ENCODE peak calls at places on chromosomes 12 and 14, in nine cellular contexts. V, R, N, B, Z, H, F, J and G are unnamed samples.

GRCh38 chr12:67720383-67720856 is 71.9 kb downstream of the DYRK2 start:
- DNase-seq in V (peak), R (no peak), N (no peak), B (no peak), Z (no peak), H (no peak), F (no peak), J (no peak), G (no peak)

GRCh38 chr14:95597784-95598204 is 62.9 kb downstream of the GLRX5 start:
- DNase-seq in V (peak), R (peak), N (peak), B (no peak), Z (no peak), H (no peak), F (no peak), J (peak), G (peak)

GRCh38 chr12:27009926-27010325 is 4.3 kb downstream of the TM7SF3 start:
- DNase-seq in V (no peak), R (no peak), N (no peak), B (no peak), Z (peak), H (peak), F (no peak), J (no peak), G (no peak)

GRCh38 chr12:1481919-1482318 is 112.5 kb downstream of the FBXL14 start:
- DNase-seq in V (no peak), R (no peak), N (no peak), B (no peak), Z (no peak), H (no peak), F (no peak), J (no peak), G (no peak)

GRCh38 chr14:57486767-57487379 is 6.8 kb downstream of the CCDC198 start:
- DNase-seq in V (peak), R (no peak), N (peak), B (no peak), Z (peak), H (no peak), F (no peak), J (no peak), G (no peak)

GRCh38 chr12:124938606-124939427 is 24.4 kb upstream of the UBC start:
- DNase-seq in V (peak), R (peak), N (no peak), B (no peak), Z (peak), H (no peak), F (no peak), J (peak), G (no peak)

GRCh38 chr14:103398427-103399195 is 13.4 kb downstream of the MARK3 start:
- DNase-seq in V (no peak), R (no peak), N (no peak), B (no peak), Z (no peak), H (no peak), F (no peak), J (no peak), G (no peak)

GRCh38 chr12:104750061-104750460 is 208.0 kb downstream of the SLC41A2 start:
- DNase-seq in V (no peak), R (no peak), N (no peak), B (no peak), Z (peak), H (peak), F (no peak), J (no peak), G (no peak)

GRCh38 chr14:105483300-105484068 is 3.2 kb upstream of the CRIP1 start:
- DNase-seq in V (no peak), R (no peak), N (no peak), B (no peak), Z (no peak), H (no peak), F (no peak), J (no peak), G (no peak)

GRCh38 chr12:52380271-52380694 is 5.2 kb downstream of the KRT84 start:
- DNase-seq in V (peak), R (peak), N (peak), B (no peak), Z (no peak), H (no peak), F (no peak), J (peak), G (no peak)

GRCh38 chr12:65339161-65339560 is 60.7 kb downstream of the MSRB3 start:
- DNase-seq in V (no peak), R (no peak), N (no peak), B (no peak), Z (no peak), H (no peak), F (no peak), J (no peak), G (no peak)

GRCh38 chr14:25516838-25517237 is 466.9 kb upstream of the STXBP6 start:
- DNase-seq in V (no peak), R (no peak), N (peak), B (no peak), Z (no peak), H (no peak), F (no peak), J (no peak), G (no peak)

GRCh38 chr14:28759658-28760313 is 6.8 kb upstream of the FOXG1 start:
- DNase-seq in V (no peak), R (no peak), N (no peak), B (no peak), Z (no peak), H (no peak), F (no peak), J (no peak), G (no peak)

GRCh38 chr14:24115451-24116110 is 832 bp upstream of the NRL start:
- DNase-seq in V (no peak), R (no peak), N (no peak), B (no peak), Z (no peak), H (no peak), F (no peak), J (peak), G (no peak)

GRCh38 chr14:77376380-77376770 is 519 bp downstream of the TMED8 start:
- DNase-seq in V (peak), R (peak), N (peak), B (peak), Z (peak), H (no peak), F (peak), J (peak), G (no peak)

GRCh38 chr12:123000578-123000977 is 20.1 kb downstream of the ARL6IP4 start:
- DNase-seq in V (no peak), R (no peak), N (no peak), B (no peak), Z (no peak), H (no peak), F (no peak), J (no peak), G (no peak)

GRCh38 chr12:131067993-131068942 is 114.6 kb downstream of the ADGRD1 start:
- DNase-seq in V (no peak), R (no peak), N (no peak), B (no peak), Z (no peak), H (no peak), F (no peak), J (no peak), G (no peak)

GRCh38 chr12:100842156-100842555 is 47.6 kb downstream of the ANO4 start:
- DNase-seq in V (no peak), R (no peak), N (no peak), B (no peak), Z (no peak), H (no peak), F (no peak), J (no peak), G (no peak)

GRCh38 chr12:69330475-69331473 is 17.4 kb upstream of the LYZ start:
- DNase-seq in V (peak), R (no peak), N (peak), B (no peak), Z (peak), H (no peak), F (no peak), J (peak), G (no peak)

GRCh38 chr12:117481470-117481869 is 120.0 kb upstream of the NOS1 start:
- DNase-seq in V (no peak), R (no peak), N (no peak), B (no peak), Z (no peak), H (no peak), F (no peak), J (no peak), G (no peak)

GRCh38 chr14:35533357-35534129 is 421 bp upstream of the INSM2 start:
- DNase-seq in V (peak), R (peak), N (peak), B (peak), Z (peak), H (no peak), F (peak), J (peak), G (peak)

GRCh38 chr12:129296636-129297035 is 443.4 kb downstream of the GLT1D1 start:
- DNase-seq in V (no peak), R (no peak), N (no peak), B (no peak), Z (no peak), H (no peak), F (no peak), J (no peak), G (no peak)

GRCh38 chr12:95976416-95976832 is 19.7 kb downstream of the HAL start:
- DNase-seq in V (no peak), R (no peak), N (no peak), B (no peak), Z (no peak), H (no peak), F (no peak), J (no peak), G (no peak)

GRCh38 chr14:90533591-90534021 is 136.8 kb downstream of the CALM1 start:
- DNase-seq in V (no peak), R (no peak), N (no peak), B (no peak), Z (no peak), H (no peak), F (no peak), J (no peak), G (no peak)

GRCh38 chr12:14473707-14474287 is 93.9 kb downstream of the PLBD1 start:
- DNase-seq in V (no peak), R (no peak), N (peak), B (no peak), Z (peak), H (no peak), F (no peak), J (no peak), G (no peak)

GRCh38 chr14:53109028-53109687 is 44.0 kb downstream of the DDHD1 start:
- DNase-seq in V (no peak), R (no peak), N (no peak), B (peak), Z (peak), H (peak), F (no peak), J (no peak), G (no peak)

GRCh38 chr12:52063986-52064649 is 5.7 kb upstream of the ATG101 start:
- DNase-seq in V (no peak), R (no peak), N (no peak), B (no peak), Z (no peak), H (no peak), F (peak), J (no peak), G (no peak)

GRCh38 chr14:53608369-53608768 is 348.3 kb downstream of the BMP4 start:
- DNase-seq in V (no peak), R (no peak), N (no peak), B (no peak), Z (peak), H (no peak), F (peak), J (no peak), G (no peak)

GRCh38 chr14:42023452-42023851 is 416.8 kb downstream of the LRFN5 start:
- DNase-seq in V (no peak), R (no peak), N (peak), B (no peak), Z (no peak), H (no peak), F (no peak), J (no peak), G (no peak)

GRCh38 chr12:115916910-115917668 is 360.4 kb downstream of the MED13L start:
- DNase-seq in V (peak), R (peak), N (peak), B (peak), Z (peak), H (no peak), F (peak), J (peak), G (no peak)